ENCODE peak calls at places on chromosomes 13 and 19, in five cellular contexts. O is fibroblast of the conjunctiva, X is foreskin melanocyte, S is Kasumi-1, L is hypothalamus. Y is an unnamed sample.

GRCh38 chr19:34480971-34481821 is at the start of gene WTIP:
- DNase-seq in S (no peak), X (peak), L (no peak), O (peak), Y (no peak)

GRCh38 chr13:98129059-98129741 is 13.7 kb upstream of the FARP1 start:
- DNase-seq in O (no peak), S (no peak), X (no peak), L (no peak), Y (no peak)

GRCh38 chr19:49676690-49677231 is 310 bp upstream of the PRMT1 start:
- DNase-seq in S (peak), X (peak), O (peak), L (peak), Y (peak)

GRCh38 chr13:110070511-110071120 is 236.3 kb downstream of the COL4A1 start:
- DNase-seq in X (peak), L (no peak), S (no peak), O (peak), Y (no peak)

GRCh38 chr19:34332027-34332786 is 32.8 kb upstream of the GPI start:
- DNase-seq in X (no peak), L (no peak), S (no peak), O (no peak), Y (no peak)

GRCh38 chr13:109933476-109933875 is 147.1 kb upstream of the IRS2 start:
- DNase-seq in O (no peak), L (no peak), X (no peak), S (no peak), Y (no peak)

GRCh38 chr13:61024046-61024445 is 391.6 kb downstream of the PCDH20 start:
- DNase-seq in S (no peak), L (no peak), O (no peak), X (peak), Y (no peak)

GRCh38 chr19:30003862-30004261 is 61.8 kb downstream of the URI1 start:
- DNase-seq in S (no peak), X (peak), O (no peak), L (no peak), Y (no peak)

GRCh38 chr13:113183450-113184129 is 24.9 kb downstream of the PCID2 start:
- DNase-seq in X (peak), L (no peak), O (no peak), S (no peak), Y (no peak)

GRCh38 chr13:50543767-50544166 is 299.7 kb downstream of the DLEU7 start:
- DNase-seq in O (peak), L (no peak), X (no peak), S (no peak), Y (no peak)